ENCODE peak calls at places on chromosomes 3 and 15, in five cellular contexts. Y is RWPE1, N is nucleus accumbens, S is T follicular helper cell, M is left cardiac atrium. U is an unnamed sample.
A peak's percentile ranks its signal among the peaks of the same experiment; 100 is the strongest.

GRCh38 chr15:101387591-101387990 is 92.5 kb upstream of the SNRPA1 start:
- DNase-seq in N (no peak), Y (no peak), S (no peak), M (no peak), U (no peak)

GRCh38 chr3:87397210-87397609 is 120.8 kb upstream of the POU1F1 start:
- DNase-seq in S (no peak), N (no peak), Y (no peak), M (no peak), U (no peak)

GRCh38 chr3:63972987-63973386 is 50.3 kb downstream of the PSMD6 start:
- DNase-seq in N (no peak), Y (no peak), M (no peak), S (no peak), U (no peak)

GRCh38 chr3:150177673-150178378 is 207.1 kb upstream of the PFN2 start:
- DNase-seq in N (no peak), S (no peak), M (no peak), Y (peak; percentile 16), U (no peak)

GRCh38 chr15:41557673-41558399 is 1.2 kb upstream of the TYRO3 start:
- DNase-seq in M (peak; percentile 68), N (peak; percentile 87), S (peak; percentile 61), Y (peak; percentile 66), U (peak; percentile 68)

GRCh38 chr15:67741313-67741712 is 84.0 kb upstream of the SKOR1 start:
- DNase-seq in N (no peak), Y (peak; percentile 5), M (no peak), S (no peak), U (no peak)

GRCh38 chr3:155553800-155554199 is 191.1 kb downstream of the PLCH1 start:
- DNase-seq in S (no peak), N (no peak), M (no peak), Y (no peak), U (no peak)

GRCh38 chr3:77071364-77071763 is 31.5 kb downstream of the ROBO2 start:
- DNase-seq in N (no peak), M (no peak), Y (no peak), S (no peak), U (no peak)

GRCh38 chr3:197085137-197085536 is 55.5 kb upstream of the MELTF start:
- DNase-seq in Y (no peak), M (no peak), N (no peak), S (no peak), U (no peak)

GRCh38 chr15:94205366-94205765 is 26.0 kb upstream of the MCTP2 start:
- DNase-seq in S (no peak), N (no peak), M (no peak), Y (no peak), U (no peak)

GRCh38 chr3:57757642-57758297 is 1.7 kb downstream of the SLMAP start:
- DNase-seq in M (no peak), S (no peak), N (no peak), Y (no peak), U (no peak)

GRCh38 chr3:69510481-69511031 is 124.7 kb upstream of the FRMD4B start:
- DNase-seq in M (no peak), Y (no peak), S (no peak), N (no peak), U (no peak)

GRCh38 chr15:56772868-56773639 is 39.7 kb upstream of the ZNF280D start:
- DNase-seq in S (no peak), Y (no peak), M (no peak), N (no peak), U (no peak)

GRCh38 chr3:32502089-32502943 is at the start of gene CMTM6:
- DNase-seq in N (peak; percentile 83), S (peak; percentile 65), M (peak; percentile 87), Y (peak; percentile 93), U (peak; percentile 68)

GRCh38 chr3:114450008-114450596 is 156.3 kb downstream of the TIGIT start:
- DNase-seq in N (peak; percentile 33), M (no peak), S (no peak), Y (no peak), U (no peak)

GRCh38 chr3:45140392-45140791 is 5.8 kb downstream of the CDCP1 start:
- DNase-seq in Y (peak; percentile 51), S (no peak), N (no peak), M (no peak), U (no peak)

GRCh38 chr15:41940441-41940857 is 31.9 kb downstream of the EHD4 start:
- DNase-seq in S (no peak), N (no peak), Y (peak; percentile 90), M (no peak), U (peak; percentile 37)

GRCh38 chr3:41717591-41718093 is 244.3 kb downstream of the ULK4 start:
- DNase-seq in Y (no peak), M (no peak), N (no peak), S (no peak), U (no peak)

GRCh38 chr15:57235865-57236264 is 140.4 kb upstream of the CGNL1 start:
- DNase-seq in S (no peak), Y (peak; percentile 30), M (no peak), N (no peak), U (no peak)

GRCh38 chr15:89307046-89307587 is 27.5 kb downstream of the POLG start:
- DNase-seq in Y (no peak), N (no peak), S (no peak), M (no peak), U (no peak)

GRCh38 chr15:66785637-66786036 is 83.6 kb downstream of the SMAD6 start:
- DNase-seq in N (no peak), M (no peak), S (no peak), Y (no peak), U (no peak)

GRCh38 chr3:54433846-54434245 is 311.5 kb downstream of the CACNA2D3 start:
- DNase-seq in Y (no peak), N (no peak), S (no peak), M (no peak), U (no peak)

GRCh38 chr3:18988619-18989229 is 159.6 kb upstream of the KCNH8 start:
- DNase-seq in N (no peak), M (no peak), Y (no peak), S (no peak), U (no peak)

GRCh38 chr15:92277776-92278175 is 115.9 kb upstream of the ST8SIA2 start:
- DNase-seq in S (no peak), M (no peak), Y (peak; percentile 33), N (no peak), U (no peak)

GRCh38 chr3:46097691-46098241 is 70.5 kb upstream of the XCR1 start:
- DNase-seq in S (no peak), N (no peak), Y (no peak), M (no peak), U (no peak)

GRCh38 chr15:75844629-75845390 is 1.6 kb downstream of the UBE2Q2 start:
- DNase-seq in Y (no peak), M (no peak), S (no peak), N (no peak), U (no peak)

GRCh38 chr3:184583345-184584000 is 21.9 kb downstream of the EPHB3 start:
- DNase-seq in Y (no peak), S (no peak), N (peak; percentile 58), M (no peak), U (no peak)

GRCh38 chr15:90451215-90451850 is 63.3 kb downstream of the IQGAP1 start:
- DNase-seq in S (no peak), M (no peak), N (no peak), Y (peak; percentile 34), U (no peak)

GRCh38 chr3:167880183-167880582 is 144.7 kb downstream of the SERPINI1 start:
- DNase-seq in Y (no peak), N (no peak), M (no peak), S (no peak), U (no peak)

GRCh38 chr3:42088803-42089520 is 2.2 kb upstream of the TRAK1 start:
- DNase-seq in M (no peak), N (no peak), Y (no peak), S (no peak), U (no peak)

GRCh38 chr3:35413483-35413882 is 225.8 kb upstream of the ARPP21 start:
- DNase-seq in Y (no peak), M (no peak), N (no peak), S (no peak), U (no peak)

GRCh38 chr15:33068007-33068441 is 126.5 kb downstream of the FMN1 start:
- DNase-seq in M (peak; percentile 44), N (no peak), S (no peak), Y (peak; percentile 20), U (no peak)

GRCh38 chr3:58463181-58463941 is 28.5 kb upstream of the KCTD6 start:
- DNase-seq in N (peak; percentile 32), S (peak; percentile 25), Y (peak; percentile 86), M (peak; percentile 80), U (peak; percentile 34)

GRCh38 chr3:171095063-171095462 is 68.5 kb upstream of the SLC2A2 start:
- DNase-seq in N (no peak), S (no peak), Y (no peak), M (no peak), U (no peak)

GRCh38 chr15:65189102-65189740 is 4.1 kb upstream of the CLPX start:
- DNase-seq in S (no peak), Y (peak; percentile 62), N (no peak), M (no peak), U (no peak)

GRCh38 chr3:188832146-188832545 is 339.6 kb upstream of the TPRG1 start:
- DNase-seq in M (no peak), N (no peak), S (no peak), Y (no peak), U (no peak)

GRCh38 chr3:189778340-189778950 is 147.3 kb downstream of the TP63 start:
- DNase-seq in Y (no peak), M (no peak), S (no peak), N (no peak), U (no peak)

GRCh38 chr3:4597204-4597985 is 104.2 kb downstream of the ITPR1 start:
- DNase-seq in N (no peak), S (no peak), Y (no peak), M (no peak), U (no peak)

GRCh38 chr3:61146010-61146569 is 105.2 kb downstream of the FHIT start:
- DNase-seq in N (no peak), Y (no peak), S (no peak), M (no peak), U (no peak)

GRCh38 chr3:140470962-140471361 is 206.9 kb upstream of the TRIM42 start:
- DNase-seq in S (no peak), M (no peak), N (no peak), Y (no peak), U (no peak)